ENCODE peak calls at places on chromosomes 12 and 14, in four cellular contexts. K is IMR-90, W is RWPE1, I is WTC11. B is an unnamed sample.

GRCh38 chr14:26597136-26598080 is at the start of gene NOVA1:
- DNase-seq in K (no peak), I (peak), W (peak), B (no peak)

GRCh38 chr12:3511760-3512159 is 20.8 kb downstream of the PRMT8 start:
- DNase-seq in K (no peak), I (no peak), W (no peak), B (no peak)

GRCh38 chr12:111413442-111414086 is 7.8 kb downstream of the SH2B3 start:
- DNase-seq in W (no peak), I (no peak), K (peak), B (peak)

GRCh38 chr14:67517083-67517482 is 16.0 kb upstream of the PLEKHH1 start:
- DNase-seq in I (peak), K (no peak), W (no peak), B (no peak)

GRCh38 chr14:65035049-65035448 is 48.4 kb downstream of the FNTB start:
- DNase-seq in I (no peak), K (no peak), W (no peak), B (no peak)

GRCh38 chr14:90795744-90796143 is 20.5 kb downstream of the TTC7B start:
- DNase-seq in K (peak), W (peak), I (no peak), B (peak)

GRCh38 chr12:122880668-122881067 is 15.3 kb downstream of the VPS37B start:
- DNase-seq in K (peak), W (no peak), I (no peak), B (peak)

GRCh38 chr12:45728625-45729232 is 777 bp upstream of the ARID2 start:
- DNase-seq in W (peak), K (peak), I (peak), B (peak)

GRCh38 chr14:89621009-89621421 is 204.0 kb upstream of the FOXN3 start:
- DNase-seq in K (no peak), I (no peak), W (no peak), B (no peak)

GRCh38 chr12:79069009-79069408 is 204.4 kb downstream of the SYT1 start:
- DNase-seq in W (no peak), K (no peak), I (no peak), B (no peak)

GRCh38 chr12:52372216-52373154 is 5.2 kb upstream of the KRT85 start:
- DNase-seq in I (peak), K (peak), W (peak), B (peak)
- TF ChIP-seq CTCF in I (peak), K (peak), W (peak), B (peak)

GRCh38 chr12:56414401-56414800 is 34.8 kb downstream of the TIMELESS start:
- DNase-seq in K (no peak), I (no peak), W (no peak), B (no peak)
- TF ChIP-seq CTCF in K (no peak), I (no peak), W (no peak), B (no peak)

GRCh38 chr12:52561880-52562449 is 9.0 kb upstream of the KRT71 start:
- DNase-seq in W (no peak), K (no peak), I (no peak), B (no peak)
- TF ChIP-seq CTCF in W (no peak), K (no peak), I (no peak), B (peak)

GRCh38 chr14:54687750-54688119 is 120.8 kb downstream of the SAMD4A start:
- DNase-seq in W (no peak), I (no peak), K (no peak), B (no peak)

GRCh38 chr14:54688229-54688628 is 121.3 kb downstream of the SAMD4A start:
- DNase-seq in W (no peak), I (no peak), K (no peak), B (no peak)

GRCh38 chr14:54690887-54691286 is 124.0 kb downstream of the SAMD4A start:
- DNase-seq in W (no peak), I (no peak), K (no peak), B (no peak)

GRCh38 chr14:54691525-54692260 is 124.8 kb downstream of the SAMD4A start:
- DNase-seq in I (peak), K (peak), W (peak), B (peak)

DNA sequence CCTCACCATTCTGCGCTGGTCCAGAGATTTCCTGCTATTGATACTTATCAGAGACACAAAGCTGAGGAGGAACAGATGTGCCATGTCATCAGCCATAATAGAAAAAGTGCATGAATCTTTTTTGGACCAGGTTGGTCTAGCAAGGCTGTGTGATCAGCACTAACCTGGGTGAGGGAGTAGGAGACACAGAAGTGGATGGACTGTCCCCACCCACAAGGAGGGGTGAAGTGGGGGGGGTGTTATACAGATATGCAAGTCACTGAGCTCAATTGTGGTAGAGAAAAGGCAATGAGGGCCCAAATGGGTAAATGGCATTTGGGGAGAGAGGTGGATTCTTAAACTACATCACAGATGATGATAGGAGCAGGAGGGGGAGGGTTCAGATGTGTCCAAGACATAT is 123.0 kb downstream of the SAMD4A start:
- DNase-seq in W (no peak), K (no peak), I (no peak), B (no peak)
- TF ChIP-seq CTCF in W (no peak), K (no peak), I (no peak), B (no peak)

DNA sequence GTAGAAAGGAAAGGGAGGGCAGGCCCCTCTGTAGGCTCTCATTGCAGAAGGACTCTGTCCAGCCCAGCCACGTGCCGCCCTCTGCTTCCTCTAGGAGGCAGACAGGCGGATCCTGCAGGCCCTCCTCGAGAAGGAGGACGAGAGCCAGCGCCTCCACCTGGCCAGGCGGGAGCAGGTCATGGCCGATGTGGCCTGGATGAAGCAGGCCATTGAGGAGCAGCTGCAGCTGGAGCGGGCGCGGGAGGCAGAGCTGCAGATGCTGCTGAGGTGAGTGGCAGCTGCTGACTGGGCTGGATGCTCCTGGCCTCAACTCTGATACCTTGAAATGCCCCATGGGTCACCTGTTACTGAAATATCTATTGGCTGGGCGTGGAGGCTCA is 10.9 kb downstream of the TCHP start:
- DNase-seq in W (peak), I (peak), K (peak), B (peak)
- TF ChIP-seq CTCF in W (no peak), I (peak), K (peak), B (peak)

DNA sequence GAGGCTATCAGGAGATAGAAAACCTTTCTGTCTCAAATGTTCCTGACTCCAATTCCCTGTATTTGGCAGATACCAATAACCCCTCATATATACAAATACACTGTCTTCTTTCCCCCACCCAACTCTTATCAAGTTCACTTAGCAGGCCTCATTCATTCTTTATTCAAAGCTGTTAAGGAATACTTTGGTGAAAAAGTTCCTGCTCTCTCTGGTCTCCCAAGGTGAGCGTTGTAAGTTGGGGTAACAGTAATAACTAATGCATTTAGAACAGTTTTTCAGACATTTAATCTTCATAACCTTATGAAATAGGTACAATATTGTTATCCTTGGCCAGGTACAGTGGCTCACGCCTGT is 3.9 kb upstream of the GDF11 start:
- DNase-seq in K (no peak), W (no peak), I (no peak), B (no peak)
- TF ChIP-seq CTCF in K (no peak), W (peak), I (no peak), B (no peak)

GRCh38 chr14:56686416-56686815 is 106.8 kb downstream of the TMEM260 start:
- DNase-seq in K (no peak), I (peak), W (no peak), B (no peak)
- TF ChIP-seq CTCF in K (no peak), I (no peak), W (no peak), B (no peak)

B was measured in HFFc6.